ENCODE peak calls at places on chromosomes 13 and 19, in four cellular contexts. One of them, this sample, is unnamed.

GRCh38 chr13:98026457-98026857 is 73.0 kb downstream of the IPO5 start:
- DNase-seq in progenitor cell of endocrine pancreas: no peak
- DNase-seq in CD4-positive, alpha-beta T cell: no peak
- DNase-seq in endothelial cell: no peak
- DNase-seq in this sample: no peak

GRCh38 chr19:35142531-35143230 is 374 bp upstream of the FXYD7 start:
- DNase-seq in progenitor cell of endocrine pancreas: peak
- DNase-seq in CD4-positive, alpha-beta T cell: peak
- DNase-seq in endothelial cell: peak
- DNase-seq in this sample: peak

GRCh38 chr19:2039959-2040646 is 10.9 kb downstream of the MKNK2 start:
- DNase-seq in progenitor cell of endocrine pancreas: no peak
- DNase-seq in CD4-positive, alpha-beta T cell: no peak
- DNase-seq in endothelial cell: no peak
- DNase-seq in this sample: peak

GRCh38 chr19:11375143-11375948 is 880 bp downstream of the SWSAP1 start:
- DNase-seq in progenitor cell of endocrine pancreas: no peak
- DNase-seq in CD4-positive, alpha-beta T cell: peak
- DNase-seq in endothelial cell: peak
- DNase-seq in this sample: no peak

GRCh38 chr13:112513761-112514160 is 74.2 kb downstream of the TUBGCP3 start:
- DNase-seq in progenitor cell of endocrine pancreas: no peak
- DNase-seq in CD4-positive, alpha-beta T cell: no peak
- DNase-seq in endothelial cell: no peak
- DNase-seq in this sample: no peak

GRCh38 chr19:49098795-49099194 is 13.5 kb downstream of the SNRNP70 start:
- DNase-seq in progenitor cell of endocrine pancreas: no peak
- DNase-seq in CD4-positive, alpha-beta T cell: no peak
- DNase-seq in endothelial cell: no peak
- DNase-seq in this sample: no peak

GRCh38 chr19:50475736-50476223 is 527 bp upstream of the EMC10 start:
- DNase-seq in progenitor cell of endocrine pancreas: no peak
- DNase-seq in CD4-positive, alpha-beta T cell: no peak
- DNase-seq in endothelial cell: no peak
- DNase-seq in this sample: no peak

GRCh38 chr13:39038569-39038898 is 278 bp downstream of the NHLRC3 start:
- DNase-seq in progenitor cell of endocrine pancreas: no peak
- DNase-seq in CD4-positive, alpha-beta T cell: peak
- DNase-seq in endothelial cell: no peak
- DNase-seq in this sample: no peak

GRCh38 chr19:13029893-13030292 is 34.6 kb downstream of the NFIX start:
- DNase-seq in progenitor cell of endocrine pancreas: no peak
- DNase-seq in CD4-positive, alpha-beta T cell: no peak
- DNase-seq in endothelial cell: peak
- DNase-seq in this sample: no peak

GRCh38 chr19:892243-892996 is 567 bp downstream of the MED16 start:
- DNase-seq in progenitor cell of endocrine pancreas: no peak
- DNase-seq in CD4-positive, alpha-beta T cell: no peak
- DNase-seq in endothelial cell: peak
- DNase-seq in this sample: peak

GRCh38 chr13:101639711-101640110 is 187.2 kb downstream of the ITGBL1 start:
- DNase-seq in progenitor cell of endocrine pancreas: no peak
- DNase-seq in CD4-positive, alpha-beta T cell: no peak
- DNase-seq in endothelial cell: no peak
- DNase-seq in this sample: no peak

GRCh38 chr19:39676004-39676403 is 20.3 kb downstream of the LGALS16 start:
- DNase-seq in progenitor cell of endocrine pancreas: no peak
- DNase-seq in CD4-positive, alpha-beta T cell: no peak
- DNase-seq in endothelial cell: no peak
- DNase-seq in this sample: no peak

This sample was measured in glutamatergic neuron.